ENCODE peak calls at places on chromosomes 6 and 20, in eight cellular contexts. T is adrenal gland, V is astrocyte of the spinal cord, H is fibroblast of mammary gland, A is heart left ventricle, N is AG09309, I is PC-3, B is gastrocnemius medialis. E is an unnamed sample.
A peak's percentile ranks its signal among the peaks of the same experiment; 100 is the strongest.

GRCh38 chr6:26104457-26105108 is 17.4 kb downstream of the HFE start:
- DNase-seq in V (no peak), B (no peak), T (no peak), A (no peak), H (no peak), N (no peak), I (peak; percentile 46), E (peak; percentile 13)

GRCh38 chr6:93417421-93417996 is 1.9 kb downstream of the EPHA7 start:
- DNase-seq in H (no peak), V (peak; percentile 70), B (no peak), I (peak; percentile 7), A (no peak), T (no peak), N (no peak), E (peak; percentile 46)

GRCh38 chr20:35953411-35954199 is 697 bp downstream of the SCAND1 start:
- DNase-seq in B (peak; percentile 27), A (peak; percentile 80), T (peak; percentile 58), N (no peak), V (peak; percentile 51), I (peak; percentile 24), H (peak; percentile 25), E (peak; percentile 9)

GRCh38 chr6:108080010-108080780 is 5.7 kb upstream of the OSTM1 start:
- DNase-seq in I (peak; percentile 37), T (no peak), A (no peak), N (no peak), H (peak; percentile 59), V (peak; percentile 84), B (no peak), E (peak; percentile 59)

GRCh38 chr20:37408202-37408929 is 62.4 kb downstream of the SRC start:
- DNase-seq in H (no peak), N (no peak), B (no peak), A (peak; percentile 44), V (no peak), I (no peak), T (no peak), E (peak; percentile 18)

GRCh38 chr20:16241911-16242310 is 331.3 kb downstream of the KIF16B start:
- DNase-seq in A (no peak), B (no peak), N (no peak), I (peak; percentile 68), T (no peak), H (no peak), V (no peak), E (no peak)

GRCh38 chr20:51462566-51463276 is 79.8 kb downstream of the NFATC2 start:
- DNase-seq in A (peak; percentile 92), I (no peak), H (peak; percentile 82), T (peak; percentile 96), V (peak; percentile 65), B (peak; percentile 86), N (no peak), E (peak; percentile 71)

GRCh38 chr6:41642090-41642959 is 4.1 kb downstream of the MDFI start:
- DNase-seq in I (no peak), V (no peak), A (peak; percentile 54), T (no peak), B (no peak), H (no peak), N (no peak), E (no peak)

GRCh38 chr20:53847118-53847842 is 223.1 kb downstream of the BCAS1 start:
- DNase-seq in V (no peak), B (no peak), N (no peak), H (no peak), A (no peak), I (no peak), T (no peak), E (no peak)

GRCh38 chr6:95093154-95093553 is 484.2 kb upstream of the MANEA start:
- DNase-seq in H (no peak), A (no peak), V (peak; percentile 63), B (no peak), I (peak; percentile 34), T (no peak), N (no peak), E (peak; percentile 15)

GRCh38 chr20:11248691-11249178 is 574.9 kb upstream of the JAG1 start:
- DNase-seq in V (no peak), A (no peak), H (no peak), I (no peak), T (no peak), B (no peak), N (no peak), E (no peak)

GRCh38 chr20:35698298-35699126 is 640 bp downstream of the NFS1 start:
- DNase-seq in N (no peak), A (no peak), V (no peak), H (no peak), I (no peak), T (no peak), B (peak; percentile 36), E (no peak)

GRCh38 chr20:45969712-45970634 is 2.0 kb downstream of the ZNF335 start:
- DNase-seq in N (no peak), B (no peak), V (peak; percentile 73), H (peak; percentile 76), T (peak; percentile 38), A (no peak), I (peak; percentile 78), E (peak; percentile 77)

GRCh38 chr6:44667668-44668390 is 280.3 kb downstream of the CDC5L start:
- DNase-seq in H (no peak), V (no peak), T (no peak), N (no peak), A (no peak), B (no peak), I (peak; percentile 34), E (peak; percentile 24)

GRCh38 chr6:169589293-169589692 is 112.5 kb downstream of the WDR27 start:
- DNase-seq in N (no peak), T (peak; percentile 28), A (no peak), I (no peak), V (peak; percentile 89), H (peak; percentile 54), B (no peak), E (peak; percentile 15)

GRCh38 chr6:22888147-22888831 is 318.9 kb downstream of the HDGFL1 start:
- DNase-seq in A (no peak), B (no peak), V (no peak), H (no peak), N (no peak), T (no peak), I (peak; percentile 50), E (no peak)

GRCh38 chr6:100719883-100720682 is 161.0 kb downstream of the ASCC3 start:
- DNase-seq in A (no peak), V (peak; percentile 38), I (peak; percentile 40), T (no peak), B (no peak), N (no peak), H (peak; percentile 60), E (peak; percentile 70)

GRCh38 chr6:11275598-11275997 is 43.1 kb upstream of the NEDD9 start:
- DNase-seq in V (no peak), A (no peak), H (no peak), I (no peak), N (no peak), T (no peak), B (no peak), E (no peak)

GRCh38 chr6:9581155-9581554 is 833.7 kb downstream of the TFAP2A start:
- DNase-seq in T (no peak), V (no peak), B (no peak), A (no peak), I (no peak), N (no peak), H (no peak), E (no peak)

GRCh38 chr20:53658973-53659372 is 65.3 kb upstream of the ZNF217 start:
- DNase-seq in N (no peak), A (no peak), B (no peak), H (peak; percentile 21), T (no peak), I (no peak), V (no peak), E (no peak)

GRCh38 chr6:24445704-24446103 is 43.0 kb downstream of the MRS2 start:
- DNase-seq in V (no peak), H (no peak), T (no peak), B (no peak), A (no peak), N (no peak), I (no peak), E (no peak)

GRCh38 chr6:168272379-168273011 is 47.1 kb downstream of the DACT2 start:
- DNase-seq in T (no peak), A (no peak), B (no peak), H (no peak), I (no peak), N (no peak), V (no peak), E (no peak)

GRCh38 chr20:23409800-23410199 is 11.5 kb downstream of the NAPB start:
- DNase-seq in V (no peak), H (no peak), T (no peak), B (no peak), A (no peak), N (no peak), I (no peak), E (no peak)

GRCh38 chr6:111800468-111800760 is 72.8 kb downstream of the FYN start:
- DNase-seq in V (no peak), A (no peak), B (no peak), N (no peak), T (no peak), I (no peak), H (no peak), E (no peak)

DNA sequence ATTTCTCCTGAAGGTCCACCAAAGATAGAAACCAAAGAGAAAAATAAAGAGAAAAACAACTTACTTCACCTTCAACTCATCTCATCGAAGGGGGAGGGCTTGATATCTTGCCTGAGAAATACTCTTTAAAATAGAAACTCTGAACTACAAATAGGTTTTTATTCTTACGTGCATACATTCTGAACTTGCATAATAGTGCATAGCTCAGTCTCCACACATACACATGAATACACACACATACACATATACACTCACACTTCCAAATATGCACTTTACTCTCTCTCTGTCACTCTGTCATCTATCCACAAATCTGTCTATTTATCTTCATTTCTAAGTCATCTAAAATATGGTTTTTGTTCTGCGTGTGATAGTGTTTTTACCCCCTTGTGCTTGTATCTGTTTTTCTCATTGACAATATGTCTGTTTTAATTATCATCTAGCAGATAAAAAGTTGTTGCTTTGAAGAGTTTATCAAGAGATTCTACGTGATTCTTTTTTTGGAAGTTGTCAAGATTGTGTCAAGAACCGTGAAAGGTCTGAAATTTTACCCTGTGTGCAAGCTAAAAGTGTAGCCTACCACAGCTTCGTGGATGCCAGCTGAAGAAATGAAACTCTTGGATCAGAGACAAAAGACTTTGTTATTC is 468.8 kb downstream of the EPM2A start:
- DNase-seq in N (no peak), I (no peak), A (no peak), V (no peak), H (no peak), B (no peak), T (no peak), E (no peak)
- H3K4me3 ChIP-seq in N (no peak overlapping the region), I (no peak overlapping the region), A (no peak overlapping the region), V (no peak overlapping the region), H (no peak overlapping the region), B (no peak overlapping the region), T (no peak overlapping the region), E (no peak overlapping the region)

GRCh38 chr6:43120938-43121913 is 45.1 kb downstream of the PTK7 start:
- DNase-seq in V (peak; percentile 96), H (peak; percentile 99), I (peak; percentile 86), A (no peak), T (peak; percentile 91), B (peak; percentile 66), N (peak; percentile 95), E (peak; percentile 99)
- TF ChIP-seq CTCF in V (peak; percentile 12), H (peak; percentile 12), I (no peak), A (no peak), T (no peak), B (no peak), N (no peak), E (peak; percentile 11)

GRCh38 chr20:14333734-14334133 is 3.7 kb downstream of the FLRT3 start:
- DNase-seq in A (no peak), T (no peak), V (no peak), H (no peak), I (no peak), B (no peak), N (no peak), E (no peak)
- H3K4me3 ChIP-seq in A (no peak overlapping the region), T (no peak overlapping the region), V (no peak overlapping the region), H (no peak overlapping the region), I (no peak overlapping the region), B (peak overlapping the region; percentile 63), N (no peak overlapping the region), E (no peak overlapping the region)

GRCh38 chr20:17808782-17809181 is 109.0 kb downstream of the BANF2 start:
- DNase-seq in T (no peak), V (no peak), I (no peak), A (no peak), H (no peak), B (no peak), N (no peak), E (no peak)
- TF ChIP-seq CTCF in T (no peak), V (no peak), I (no peak), A (no peak), H (no peak), B (no peak), N (no peak), E (no peak)

E was measured in cardiac fibroblast.